ENCODE peak calls at places on chromosomes 7 and 10, in six cellular contexts. One of them, this sample, is unnamed.

GRCh38 chr10:99396471-99396870 is 34.0 kb downstream of the GOT1 start:
- DNase-seq in NCI-H460: no peak
- DNase-seq in substantia nigra: no peak
- DNase-seq in HCEC 1CT: peak
- DNase-seq in heart right ventricle: no peak
- DNase-seq in left ventricle myocardium inferior: no peak
- DNase-seq in this sample: no peak

GRCh38 chr7:34041716-34042115 is 136.4 kb downstream of the BMPER start:
- DNase-seq in substantia nigra: no peak
- DNase-seq in HCEC 1CT: peak
- DNase-seq in heart right ventricle: no peak
- DNase-seq in left ventricle myocardium inferior: no peak
- DNase-seq in NCI-H460: no peak
- DNase-seq in this sample: no peak

GRCh38 chr10:48605264-48605615 is 367 bp upstream of the ARHGAP22 start:
- DNase-seq in HCEC 1CT: no peak
- DNase-seq in heart right ventricle: no peak
- DNase-seq in substantia nigra: no peak
- DNase-seq in NCI-H460: no peak
- DNase-seq in left ventricle myocardium inferior: no peak
- DNase-seq in this sample: no peak

GRCh38 chr7:106626376-106627293 is 34.3 kb downstream of the CCDC71L start:
- DNase-seq in HCEC 1CT: no peak
- DNase-seq in left ventricle myocardium inferior: no peak
- DNase-seq in heart right ventricle: no peak
- DNase-seq in substantia nigra: no peak
- DNase-seq in NCI-H460: no peak
- DNase-seq in this sample: no peak

GRCh38 chr10:29646238-29646902 is 11.6 kb upstream of the SVIL start:
- DNase-seq in substantia nigra: no peak
- DNase-seq in left ventricle myocardium inferior: no peak
- DNase-seq in heart right ventricle: no peak
- DNase-seq in HCEC 1CT: peak
- DNase-seq in NCI-H460: no peak
- DNase-seq in this sample: no peak

GRCh38 chr10:112082134-112082533 is 101.4 kb downstream of the GPAM start:
- DNase-seq in substantia nigra: no peak
- DNase-seq in NCI-H460: no peak
- DNase-seq in heart right ventricle: peak
- DNase-seq in HCEC 1CT: no peak
- DNase-seq in left ventricle myocardium inferior: peak
- DNase-seq in this sample: peak

GRCh38 chr7:24975647-24976260 is 4.2 kb downstream of the OSBPL3 start:
- DNase-seq in substantia nigra: no peak
- DNase-seq in left ventricle myocardium inferior: no peak
- DNase-seq in heart right ventricle: no peak
- DNase-seq in NCI-H460: no peak
- DNase-seq in HCEC 1CT: no peak
- DNase-seq in this sample: no peak

GRCh38 chr7:114711244-114711643 is 210.7 kb upstream of the MDFIC start:
- DNase-seq in NCI-H460: no peak
- DNase-seq in heart right ventricle: no peak
- DNase-seq in substantia nigra: no peak
- DNase-seq in HCEC 1CT: no peak
- DNase-seq in left ventricle myocardium inferior: no peak
- DNase-seq in this sample: no peak

GRCh38 chr7:148031019-148031418 is 559.5 kb upstream of the C7orf33 start:
- DNase-seq in NCI-H460: no peak
- DNase-seq in substantia nigra: no peak
- DNase-seq in heart right ventricle: no peak
- DNase-seq in left ventricle myocardium inferior: no peak
- DNase-seq in HCEC 1CT: no peak
- DNase-seq in this sample: no peak

GRCh38 chr7:101099969-101100781 is 14.9 kb downstream of the TRIM56 start:
- DNase-seq in substantia nigra: peak
- DNase-seq in left ventricle myocardium inferior: peak
- DNase-seq in NCI-H460: peak
- DNase-seq in heart right ventricle: peak
- DNase-seq in HCEC 1CT: peak
- DNase-seq in this sample: peak

GRCh38 chr10:99843310-99843709 is 60.9 kb downstream of the ABCC2 start:
- DNase-seq in substantia nigra: no peak
- DNase-seq in NCI-H460: no peak
- DNase-seq in heart right ventricle: no peak
- DNase-seq in left ventricle myocardium inferior: no peak
- DNase-seq in HCEC 1CT: no peak
- DNase-seq in this sample: no peak

GRCh38 chr7:81031243-81031642 is 112.4 kb upstream of the SEMA3C start:
- DNase-seq in HCEC 1CT: no peak
- DNase-seq in left ventricle myocardium inferior: no peak
- DNase-seq in NCI-H460: no peak
- DNase-seq in heart right ventricle: no peak
- DNase-seq in substantia nigra: no peak
- DNase-seq in this sample: no peak

GRCh38 chr10:125141860-125142484 is 18.4 kb downstream of the CTBP2 start:
- DNase-seq in substantia nigra: no peak
- DNase-seq in NCI-H460: no peak
- DNase-seq in HCEC 1CT: no peak
- DNase-seq in left ventricle myocardium inferior: no peak
- DNase-seq in heart right ventricle: no peak
- DNase-seq in this sample: no peak

GRCh38 chr10:271201-271600 is 135.9 kb downstream of the ZMYND11 start:
- DNase-seq in heart right ventricle: no peak
- DNase-seq in substantia nigra: no peak
- DNase-seq in NCI-H460: no peak
- DNase-seq in HCEC 1CT: no peak
- DNase-seq in left ventricle myocardium inferior: no peak
- DNase-seq in this sample: no peak

GRCh38 chr10:121594076-121594475 is 4.2 kb downstream of the FGFR2 start:
- DNase-seq in left ventricle myocardium inferior: no peak
- DNase-seq in NCI-H460: no peak
- DNase-seq in substantia nigra: no peak
- DNase-seq in heart right ventricle: no peak
- DNase-seq in HCEC 1CT: no peak
- DNase-seq in this sample: peak

GRCh38 chr10:93718937-93719725 is 16.7 kb upstream of the FRA10AC1 start:
- DNase-seq in left ventricle myocardium inferior: peak
- DNase-seq in HCEC 1CT: no peak
- DNase-seq in heart right ventricle: peak
- DNase-seq in NCI-H460: no peak
- DNase-seq in substantia nigra: no peak
- DNase-seq in this sample: no peak

GRCh38 chr10:16803464-16803863 is 13.8 kb downstream of the RSU1 start:
- DNase-seq in left ventricle myocardium inferior: no peak
- DNase-seq in NCI-H460: no peak
- DNase-seq in heart right ventricle: no peak
- DNase-seq in HCEC 1CT: no peak
- DNase-seq in substantia nigra: no peak
- DNase-seq in this sample: no peak

GRCh38 chr7:150927954-150928340 is 50.2 kb downstream of the KCNH2 start:
- DNase-seq in substantia nigra: no peak
- DNase-seq in heart right ventricle: no peak
- DNase-seq in left ventricle myocardium inferior: no peak
- DNase-seq in HCEC 1CT: peak
- DNase-seq in NCI-H460: no peak
- DNase-seq in this sample: no peak

GRCh38 chr7:99562832-99563231 is 4.4 kb downstream of the ZNF655 start:
- DNase-seq in HCEC 1CT: peak
- DNase-seq in heart right ventricle: no peak
- DNase-seq in NCI-H460: peak
- DNase-seq in substantia nigra: no peak
- DNase-seq in left ventricle myocardium inferior: no peak
- DNase-seq in this sample: peak

GRCh38 chr10:95925033-95925432 is 17.3 kb downstream of the CC2D2B start:
- DNase-seq in heart right ventricle: no peak
- DNase-seq in HCEC 1CT: no peak
- DNase-seq in substantia nigra: no peak
- DNase-seq in NCI-H460: no peak
- DNase-seq in left ventricle myocardium inferior: no peak
- DNase-seq in this sample: no peak

GRCh38 chr7:5408777-5409176 is 14.9 kb downstream of the TNRC18 start:
- DNase-seq in HCEC 1CT: no peak
- DNase-seq in NCI-H460: no peak
- DNase-seq in left ventricle myocardium inferior: no peak
- DNase-seq in substantia nigra: no peak
- DNase-seq in heart right ventricle: no peak
- DNase-seq in this sample: no peak

GRCh38 chr7:74033372-74034311 is 5.7 kb downstream of the ELN start:
- DNase-seq in heart right ventricle: peak
- DNase-seq in HCEC 1CT: no peak
- DNase-seq in left ventricle myocardium inferior: peak
- DNase-seq in NCI-H460: no peak
- DNase-seq in substantia nigra: peak
- DNase-seq in this sample: peak

GRCh38 chr7:5177060-5177459 is 13.0 kb upstream of the WIPI2 start:
- DNase-seq in left ventricle myocardium inferior: peak
- DNase-seq in heart right ventricle: peak
- DNase-seq in NCI-H460: peak
- DNase-seq in substantia nigra: peak
- DNase-seq in HCEC 1CT: peak
- DNase-seq in this sample: peak